ENCODE peak calls at places on chromosomes 5 and 9, in four cellular contexts. D is ACHN, M is LoVo, O is A172. C is an unnamed sample.

GRCh38 chr9:29211681-29212589 is 1638.7 kb upstream of the C9orf72 start:
- DNase-seq in D (peak), M (no peak), O (peak), C (peak)

GRCh38 chr9:131045300-131046092 is 36.5 kb downstream of the LAMC3 start:
- DNase-seq in D (no peak), M (no peak), O (no peak), C (no peak)

GRCh38 chr5:14054965-14055963 is 87.9 kb upstream of the TRIO start:
- DNase-seq in D (no peak), M (no peak), O (no peak), C (no peak)

GRCh38 chr9:80518441-80518840 is 946.7 kb downstream of the TLE4 start:
- DNase-seq in D (no peak), M (no peak), O (no peak), C (no peak)

GRCh38 chr5:99949969-99950524 is 585.1 kb upstream of the FAM174A start:
- DNase-seq in D (no peak), M (no peak), O (no peak), C (no peak)

GRCh38 chr5:16411235-16411634 is 54.4 kb downstream of the ZNF622 start:
- DNase-seq in D (no peak), M (no peak), O (no peak), C (no peak)

GRCh38 chr9:118785456-118785855 is 583.8 kb downstream of the BRINP1 start:
- DNase-seq in D (no peak), M (no peak), O (no peak), C (no peak)

GRCh38 chr9:137269231-137269772 is 8.2 kb upstream of the TOR4A start:
- DNase-seq in D (no peak), M (no peak), O (peak), C (no peak)

GRCh38 chr9:96327694-96328352 is 25.8 kb upstream of the HSD17B3 start:
- DNase-seq in D (peak), M (peak), O (peak), C (no peak)

GRCh38 chr5:93717162-93717561 is 24.2 kb downstream of the POU5F2 start:
- DNase-seq in D (peak), M (peak), O (peak), C (no peak)

GRCh38 chr9:74125916-74126315 is 371.2 kb upstream of the RORB start:
- DNase-seq in D (peak), M (no peak), O (no peak), C (no peak)

GRCh38 chr5:142644640-142645361 is 41.1 kb downstream of the FGF1 start:
- DNase-seq in D (peak), M (peak), O (peak), C (no peak)

GRCh38 chr5:1507961-1508678 is 15.6 kb downstream of the LPCAT1 start:
- DNase-seq in D (no peak), M (no peak), O (no peak), C (no peak)

GRCh38 chr9:84940294-84940693 is 270.8 kb downstream of the NTRK2 start:
- DNase-seq in D (peak), M (no peak), O (no peak), C (no peak)

GRCh38 chr9:4038182-4038723 is 261.6 kb downstream of the GLIS3 start:
- DNase-seq in D (no peak), M (peak), O (peak), C (no peak)

GRCh38 chr9:134049772-134050588 is 17.8 kb downstream of the BRD3 start:
- DNase-seq in D (no peak), M (no peak), O (no peak), C (no peak)

GRCh38 chr5:158124606-158125316 is 265.8 kb upstream of the CLINT1 start:
- DNase-seq in D (no peak), M (no peak), O (no peak), C (no peak)

GRCh38 chr9:68981825-68982224 is 32.1 kb downstream of the PRKACG start:
- DNase-seq in D (no peak), M (no peak), O (no peak), C (no peak)

GRCh38 chr9:94076557-94076956 is 7.7 kb upstream of the PTPDC1 start:
- DNase-seq in D (no peak), M (no peak), O (no peak), C (no peak)

GRCh38 chr5:175325681-175326080 is 118.3 kb downstream of the DRD1 start:
- DNase-seq in D (peak), M (no peak), O (no peak), C (no peak)

GRCh38 chr5:54454602-54455001 is 897 bp upstream of the HSPB3 start:
- DNase-seq in D (no peak), M (no peak), O (no peak), C (no peak)

GRCh38 chr9:121656941-121657340 is 5.5 kb downstream of the DAB2IP start:
- DNase-seq in D (no peak), M (no peak), O (no peak), C (no peak)

GRCh38 chr5:179142434-179143198 is 82.4 kb downstream of the ZNF354C start:
- DNase-seq in D (no peak), M (no peak), O (peak), C (no peak)

GRCh38 chr9:125176632-125177031 is 13.0 kb downstream of the PPP6C start:
- DNase-seq in D (no peak), M (no peak), O (no peak), C (no peak)

GRCh38 chr9:16516887-16517286 is 353.6 kb downstream of the BNC2 start:
- DNase-seq in D (no peak), M (no peak), O (no peak), C (no peak)

C was measured in NCI-H1092.